ENCODE peak calls at places on chromosomes 4 and X, in four cellular contexts. W is IMR-90, M is H1, Z is H9. D is an unnamed sample.

GRCh38 chr4:145452447-145453162 is 29.0 kb upstream of the SMAD1 start:
- DNase-seq in W (no peak), M (no peak), Z (no peak), D (no peak)

GRCh38 chr4:90127706-90128345 is 632 bp downstream of the CCSER1 start:
- DNase-seq in W (no peak), M (no peak), Z (no peak), D (peak)

GRCh38 chrX:73916931-73917657 is 354.1 kb downstream of the CHIC1 start:
- DNase-seq in W (peak), M (no peak), Z (no peak), D (peak)

GRCh38 chr4:185590982-185591381 is 55.7 kb upstream of the PDLIM3 start:
- DNase-seq in W (no peak), M (no peak), Z (no peak), D (no peak)

GRCh38 chr4:98572697-98573096 is 85.7 kb downstream of the TSPAN5 start:
- DNase-seq in W (no peak), M (no peak), Z (no peak), D (no peak)

GRCh38 chrX:45621356-45622041 is 420.8 kb upstream of the DIPK2B start:
- DNase-seq in W (peak), M (no peak), Z (no peak), D (no peak)

GRCh38 chrX:13387656-13388421 is 68.0 kb upstream of the ATXN3L start:
- DNase-seq in W (peak), M (no peak), Z (no peak), D (no peak)

GRCh38 chr4:40514409-40515025 is 115.1 kb downstream of the RBM47 start:
- DNase-seq in W (no peak), M (no peak), Z (no peak), D (no peak)

GRCh38 chrX:63275127-63275526 is 76.0 kb downstream of the SPIN4 start:
- DNase-seq in W (peak), M (peak), Z (peak), D (no peak)

GRCh38 chrX:38807873-38808272 is 6.6 kb downstream of the MID1IP1 start:
- DNase-seq in W (no peak), M (no peak), Z (no peak), D (no peak)

GRCh38 chr4:152972821-152973613 is 36.9 kb downstream of the FHDC1 start:
- DNase-seq in W (peak), M (no peak), Z (peak), D (no peak)

GRCh38 chrX:47590984-47591383 is 8.7 kb downstream of the TIMP1 start:
- DNase-seq in W (no peak), M (no peak), Z (no peak), D (no peak)

GRCh38 chr4:74320559-74321118 is 12.4 kb downstream of the EPGN start:
- DNase-seq in W (peak), M (peak), Z (peak), D (peak)

GRCh38 chrX:106946449-106946848 is 26.2 kb downstream of the CLDN2 start:
- DNase-seq in W (no peak), M (no peak), Z (no peak), D (no peak)

DNA sequence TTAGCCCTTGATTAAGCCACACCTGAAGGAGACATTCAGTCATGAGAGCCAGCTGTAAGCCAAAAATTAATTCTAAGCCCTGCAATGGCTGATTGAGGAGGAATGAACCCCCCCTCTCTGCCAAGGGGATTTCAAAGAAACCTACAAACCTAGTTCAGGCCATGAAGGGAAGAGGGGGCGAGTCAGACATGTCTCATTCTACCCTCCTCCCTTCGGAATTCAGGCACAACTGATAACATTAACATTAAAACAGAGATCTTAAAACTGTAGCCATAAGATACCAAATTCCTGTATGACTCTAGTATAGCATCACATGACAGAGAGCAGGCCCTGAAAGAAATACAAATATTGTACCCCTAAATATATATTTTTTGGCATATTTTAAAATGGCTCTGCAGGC is 40.4 kb upstream of the AFAP1 start:
- DNase-seq in W (peak), M (no peak), Z (no peak), D (no peak)
- H3K9ac ChIP-seq in W (no peak), M (no peak), Z (no peak), D (no peak)

DNA sequence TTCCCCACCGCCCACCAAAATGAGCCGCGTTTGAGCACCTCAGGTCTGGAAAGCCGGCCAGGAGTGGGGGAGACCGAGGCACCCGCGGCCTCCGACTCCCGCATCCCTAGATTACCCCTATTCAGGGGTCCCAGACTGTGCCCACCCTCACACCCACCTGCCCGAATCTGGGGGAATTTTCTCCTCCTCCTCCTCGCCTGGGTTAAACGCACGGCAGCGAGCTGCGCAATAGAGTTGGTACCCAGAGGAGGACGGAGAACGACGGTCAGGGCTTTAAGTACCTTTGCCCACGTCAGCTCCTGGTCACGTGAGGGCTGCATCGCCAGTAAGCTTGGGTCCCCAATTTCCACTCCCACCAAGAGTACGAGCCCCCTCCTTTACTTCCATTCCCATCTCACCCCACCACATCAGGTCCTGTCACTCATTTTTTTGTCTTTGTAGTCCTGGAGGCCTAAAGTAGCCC is at the start of gene ARMCX2:
- DNase-seq in W (peak), M (peak), Z (peak), D (peak)
- H3K4ac ChIP-seq in W (peak), M (no peak), Z (no peak), D (no peak)

DNA sequence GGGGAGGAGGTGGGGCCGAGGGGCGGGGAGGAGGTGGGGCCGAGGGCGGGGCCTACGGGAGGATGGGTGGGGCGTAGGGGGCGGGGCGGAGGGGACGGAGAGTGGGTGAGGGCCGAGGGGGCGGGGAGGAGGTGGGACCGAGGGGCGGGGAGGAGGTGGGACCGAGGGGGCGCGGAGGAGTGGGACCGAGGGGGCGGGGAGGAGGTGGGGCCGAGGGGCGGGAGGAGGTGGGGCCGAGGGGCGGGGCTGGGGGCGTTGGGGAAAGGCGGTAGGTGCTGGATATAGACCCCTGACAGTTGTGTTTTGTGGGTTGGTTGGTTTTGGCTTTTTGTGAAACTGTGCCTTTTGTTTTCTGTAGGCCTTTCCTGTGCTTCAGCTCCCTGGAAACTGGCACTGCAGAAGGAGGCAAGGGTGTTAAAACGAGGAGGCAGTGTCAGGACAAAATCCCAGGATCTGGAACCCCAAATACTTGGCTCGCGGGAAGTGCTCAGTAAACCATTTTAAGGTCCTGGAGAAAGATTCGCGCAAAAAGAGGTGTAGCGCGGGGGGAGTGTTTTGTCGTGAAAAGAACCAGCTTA is 580 bp upstream of the MMGT1 start:
- DNase-seq in W (peak), M (peak), Z (peak), D (peak)
- H3K9ac ChIP-seq in W (peak), M (no peak), Z (no peak), D (no peak)

GRCh38 chr4:116413222-116413621 is 672.2 kb downstream of the TRAM1L1 start:
- DNase-seq in W (no peak), M (no peak), Z (no peak), D (no peak)
- H3K4ac ChIP-seq in W (no peak), M (no peak), Z (no peak), D (no peak)

DNA sequence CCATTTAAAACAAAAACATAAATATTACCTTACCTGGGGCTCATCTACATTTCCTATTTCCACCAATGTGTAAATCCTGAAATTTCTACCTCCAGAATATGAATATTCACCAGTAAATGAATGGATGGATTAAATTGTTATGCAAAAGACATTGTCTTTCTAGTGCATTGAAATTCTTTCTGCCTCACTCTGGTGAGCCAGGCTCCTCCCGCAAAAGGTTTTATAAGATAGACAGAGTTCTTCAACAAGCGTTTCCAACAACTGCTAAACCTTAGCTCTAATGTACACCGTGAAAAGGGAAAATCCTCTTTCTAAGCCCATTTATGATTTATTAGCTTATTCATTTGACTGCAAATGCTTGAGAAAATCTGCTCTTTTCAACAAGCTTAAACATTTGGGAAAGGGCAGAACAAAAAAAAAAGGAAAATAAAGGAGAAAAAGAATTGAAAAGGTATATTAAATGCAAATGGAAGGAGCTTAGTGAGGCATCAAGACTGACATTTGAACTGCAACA is 72.0 kb downstream of the LDB2 start:
- DNase-seq in W (no peak), M (no peak), Z (no peak), D (no peak)
- H3K9ac ChIP-seq in W (no peak), M (no peak), Z (no peak), D (no peak)

DNA sequence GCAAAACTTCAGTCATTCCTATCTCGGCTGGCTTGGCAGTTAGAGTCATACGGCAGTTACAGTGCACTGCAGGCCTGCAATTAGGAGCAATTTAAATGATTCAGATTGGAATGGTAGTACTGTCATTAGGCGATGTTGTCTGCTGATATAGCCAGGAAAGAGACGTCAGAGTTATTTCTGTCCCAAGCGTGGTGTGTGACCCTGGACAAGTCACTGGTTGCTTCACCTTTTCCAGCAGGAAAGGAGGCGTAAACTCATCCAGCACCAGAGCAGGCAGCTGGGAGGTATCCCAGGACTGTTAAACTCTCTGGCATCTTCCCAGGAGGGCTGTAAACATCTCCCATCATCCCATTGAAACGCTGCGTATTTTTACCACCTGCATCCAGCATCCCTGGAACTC is 842 bp upstream of the LNX1 start:
- DNase-seq in W (peak), M (no peak), Z (peak), D (no peak)
- H3K4ac ChIP-seq in W (no peak), M (no peak), Z (no peak), D (no peak)

GRCh38 chrX:79366556-79366887 is 612 bp downstream of the ITM2A start:
- DNase-seq in W (no peak), M (no peak), Z (no peak), D (no peak)
- H3K9ac ChIP-seq in W (no peak), M (peak), Z (peak), D (no peak)

GRCh38 chr4:115972967-115973366 is 859.5 kb upstream of the NDST4 start:
- DNase-seq in W (no peak), M (no peak), Z (no peak), D (no peak)
- H3K4ac ChIP-seq in W (no peak), M (no peak), Z (no peak), D (no peak)